ENCODE peak calls at places on chromosomes 6 and 20, in ten cellular contexts. X, I, A, G, B, M, N, L, O and Q are unnamed samples.

GRCh38 chr20:59455392-59456341 is 148.7 kb upstream of the PHACTR3 start:
- DNase-seq in I (no peak), G (peak), M (peak), L (peak), B (peak), O (peak), A (no peak), N (peak), X (no peak), Q (peak)

GRCh38 chr6:56370591-56371198 is 123.3 kb upstream of the COL21A1 start:
- DNase-seq in M (peak), A (peak), L (peak), I (no peak), O (peak), X (no peak), N (peak), B (peak), G (no peak), Q (peak)

GRCh38 chr6:108260809-108261569 is at the start of gene SNX3:
- DNase-seq in O (peak), B (peak), A (peak), I (peak), M (peak), G (peak), L (peak), X (peak), N (peak), Q (peak)

GRCh38 chr6:170033666-170034065 is 257.2 kb downstream of the DLL1 start:
- DNase-seq in O (no peak), I (no peak), G (peak), A (no peak), L (no peak), X (no peak), B (no peak), M (no peak), N (no peak), Q (no peak)

GRCh38 chr6:20810732-20811111 is 276.5 kb downstream of the CDKAL1 start:
- DNase-seq in G (no peak), A (no peak), I (no peak), M (no peak), X (no peak), O (no peak), N (no peak), L (no peak), B (no peak), Q (no peak)

GRCh38 chr20:34397096-34397495 is 34.0 kb downstream of the ITCH start:
- DNase-seq in O (no peak), B (no peak), G (no peak), L (no peak), N (no peak), A (no peak), I (no peak), M (no peak), X (no peak), Q (no peak)

GRCh38 chr20:32477594-32478512 is 107.3 kb downstream of the NOL4L start:
- DNase-seq in N (no peak), I (no peak), G (peak), A (no peak), B (no peak), O (no peak), X (no peak), L (no peak), M (no peak), Q (no peak)

GRCh38 chr6:158642805-158643489 is 1.6 kb downstream of the DYNLT1 start:
- DNase-seq in X (no peak), B (no peak), I (no peak), A (no peak), M (no peak), G (peak), N (no peak), O (peak), L (no peak), Q (no peak)

GRCh38 chr6:37559501-37559900 is 59.8 kb upstream of the CCDC167 start:
- DNase-seq in I (no peak), O (no peak), L (no peak), B (no peak), A (no peak), X (no peak), M (no peak), G (no peak), N (no peak), Q (no peak)

GRCh38 chr6:89936177-89936576 is 41.9 kb downstream of the GJA10 start:
- DNase-seq in M (no peak), X (no peak), L (no peak), I (no peak), A (no peak), N (no peak), G (no peak), B (no peak), O (no peak), Q (no peak)

GRCh38 chr6:34671801-34672656 is 24.5 kb downstream of the ILRUN start:
- DNase-seq in A (no peak), B (peak), L (no peak), O (no peak), X (peak), N (no peak), G (no peak), I (peak), M (peak), Q (no peak)

GRCh38 chr6:118992186-118992795 is 57.3 kb upstream of the MCM9 start:
- DNase-seq in X (no peak), M (no peak), A (no peak), L (no peak), B (no peak), N (no peak), I (no peak), G (no peak), O (no peak), Q (no peak)

GRCh38 chr20:44356353-44356723 is 839 bp downstream of the HNF4A start:
- DNase-seq in L (no peak), A (no peak), O (no peak), M (no peak), N (no peak), G (no peak), I (no peak), X (no peak), B (no peak), Q (no peak)

GRCh38 chr6:70312165-70312564 is 9.3 kb upstream of the COL9A1 start:
- DNase-seq in M (peak), B (peak), A (peak), O (no peak), G (no peak), L (no peak), I (no peak), N (no peak), X (no peak), Q (no peak)

GRCh38 chr6:119476554-119476953 is 127.0 kb upstream of the MAN1A1 start:
- DNase-seq in N (no peak), X (no peak), L (no peak), O (no peak), A (no peak), G (no peak), B (no peak), M (no peak), I (no peak), Q (no peak)

GRCh38 chr20:50385733-50386640 is 124.2 kb upstream of the PTPN1 start:
- DNase-seq in X (peak), M (no peak), L (no peak), A (no peak), B (no peak), O (no peak), I (peak), G (no peak), N (no peak), Q (no peak)

GRCh38 chr20:62700261-62700925 is 8.2 kb upstream of the NTSR1 start:
- DNase-seq in A (no peak), B (no peak), O (no peak), X (no peak), G (no peak), I (no peak), L (no peak), N (no peak), M (no peak), Q (no peak)

GRCh38 chr6:168895102-168895812 is 358.4 kb downstream of the THBS2 start:
- DNase-seq in O (peak), B (peak), I (peak), M (peak), X (peak), G (peak), N (peak), A (peak), L (no peak), Q (peak)

GRCh38 chr6:166167801-166168615 is at the start of gene TBXT:
- DNase-seq in G (no peak), M (no peak), X (no peak), L (no peak), I (no peak), B (no peak), N (no peak), A (no peak), O (no peak), Q (peak)

GRCh38 chr6:33812669-33813068 is 8.9 kb upstream of the MLN start:
- DNase-seq in G (peak), N (no peak), O (peak), A (no peak), X (peak), B (peak), M (peak), L (peak), I (no peak), Q (no peak)

GRCh38 chr20:14918981-14919380 is 581.6 kb upstream of the FLRT3 start:
- DNase-seq in N (no peak), O (no peak), G (no peak), L (no peak), A (peak), I (no peak), B (no peak), X (no peak), M (peak), Q (no peak)

GRCh38 chr6:33967266-33967767 is 163.5 kb upstream of the MLN start:
- DNase-seq in X (no peak), G (no peak), M (no peak), O (no peak), N (no peak), B (no peak), L (no peak), I (no peak), A (no peak), Q (no peak)

GRCh38 chr6:85405175-85405852 is 44.6 kb upstream of the NT5E start:
- DNase-seq in N (no peak), O (peak), I (no peak), A (no peak), L (no peak), G (peak), X (no peak), M (no peak), B (no peak), Q (no peak)